ENCODE peak calls at places on chromosomes 6 and 20, in six cellular contexts. One of them, this sample, is unnamed.

GRCh38 chr20:55701467-55701866 is 303.9 kb downstream of the CBLN4 start:
- DNase-seq in CD8-positive, alpha-beta T cell: no peak
- DNase-seq in NB4: peak
- DNase-seq in foreskin fibroblast: no peak
- DNase-seq in lung: no peak
- DNase-seq in lower leg skin: no peak
- DNase-seq in this sample: no peak

GRCh38 chr6:80094017-80094416 is 12.5 kb upstream of the BCKDHB start:
- DNase-seq in CD8-positive, alpha-beta T cell: no peak
- DNase-seq in lung: no peak
- DNase-seq in foreskin fibroblast: peak
- DNase-seq in lower leg skin: no peak
- DNase-seq in NB4: peak
- DNase-seq in this sample: peak

GRCh38 chr20:23245553-23246128 is 105.0 kb upstream of the NXT1 start:
- DNase-seq in lung: peak
- DNase-seq in lower leg skin: peak
- DNase-seq in NB4: peak
- DNase-seq in CD8-positive, alpha-beta T cell: no peak
- DNase-seq in foreskin fibroblast: no peak
- DNase-seq in this sample: peak

GRCh38 chr6:32945106-32945761 is 4.4 kb upstream of the HLA-DMB start:
- DNase-seq in NB4: no peak
- DNase-seq in CD8-positive, alpha-beta T cell: no peak
- DNase-seq in lung: no peak
- DNase-seq in lower leg skin: no peak
- DNase-seq in foreskin fibroblast: no peak
- DNase-seq in this sample: peak

GRCh38 chr6:56927538-56928453 is 27.1 kb upstream of the BEND6 start:
- DNase-seq in CD8-positive, alpha-beta T cell: no peak
- DNase-seq in NB4: peak
- DNase-seq in lower leg skin: no peak
- DNase-seq in lung: no peak
- DNase-seq in foreskin fibroblast: no peak
- DNase-seq in this sample: no peak

GRCh38 chr6:162443101-162443500 is 284.5 kb downstream of the PRKN start:
- DNase-seq in CD8-positive, alpha-beta T cell: no peak
- DNase-seq in foreskin fibroblast: no peak
- DNase-seq in lung: no peak
- DNase-seq in lower leg skin: no peak
- DNase-seq in NB4: no peak
- DNase-seq in this sample: no peak

GRCh38 chr6:87074051-87074711 is 20.7 kb downstream of the CGA start:
- DNase-seq in lung: no peak
- DNase-seq in NB4: no peak
- DNase-seq in foreskin fibroblast: no peak
- DNase-seq in lower leg skin: no peak
- DNase-seq in CD8-positive, alpha-beta T cell: no peak
- DNase-seq in this sample: no peak

GRCh38 chr6:151494235-151494950 is 576 bp downstream of the CCDC170 start:
- DNase-seq in lower leg skin: peak
- DNase-seq in NB4: no peak
- DNase-seq in CD8-positive, alpha-beta T cell: no peak
- DNase-seq in lung: peak
- DNase-seq in foreskin fibroblast: peak
- DNase-seq in this sample: peak

GRCh38 chr6:44146685-44147084 is 11.9 kb upstream of the CAPN11 start:
- DNase-seq in lung: no peak
- DNase-seq in NB4: no peak
- DNase-seq in CD8-positive, alpha-beta T cell: no peak
- DNase-seq in lower leg skin: no peak
- DNase-seq in foreskin fibroblast: no peak
- DNase-seq in this sample: no peak

GRCh38 chr6:15507221-15507620 is 155.6 kb downstream of the DTNBP1 start:
- DNase-seq in lower leg skin: no peak
- DNase-seq in lung: no peak
- DNase-seq in CD8-positive, alpha-beta T cell: no peak
- DNase-seq in NB4: no peak
- DNase-seq in foreskin fibroblast: no peak
- DNase-seq in this sample: no peak

GRCh38 chr6:37809144-37809543 is 10.4 kb upstream of the ZFAND3 start:
- DNase-seq in lung: no peak
- DNase-seq in NB4: no peak
- DNase-seq in foreskin fibroblast: no peak
- DNase-seq in lower leg skin: peak
- DNase-seq in CD8-positive, alpha-beta T cell: no peak
- DNase-seq in this sample: no peak

GRCh38 chr6:163757506-163757905 is 343.0 kb downstream of the QKI start:
- DNase-seq in lung: no peak
- DNase-seq in CD8-positive, alpha-beta T cell: no peak
- DNase-seq in lower leg skin: peak
- DNase-seq in foreskin fibroblast: no peak
- DNase-seq in NB4: no peak
- DNase-seq in this sample: no peak

GRCh38 chr20:61442075-61442670 is 190.1 kb downstream of the CDH4 start:
- DNase-seq in CD8-positive, alpha-beta T cell: no peak
- DNase-seq in lower leg skin: no peak
- DNase-seq in foreskin fibroblast: no peak
- DNase-seq in lung: no peak
- DNase-seq in NB4: no peak
- DNase-seq in this sample: no peak

GRCh38 chr6:84441456-84441855 is 214.0 kb upstream of the CEP162 start:
- DNase-seq in NB4: no peak
- DNase-seq in lung: no peak
- DNase-seq in lower leg skin: no peak
- DNase-seq in CD8-positive, alpha-beta T cell: no peak
- DNase-seq in foreskin fibroblast: no peak
- DNase-seq in this sample: no peak

GRCh38 chr6:138231399-138231886 is 13.2 kb upstream of the PBOV1 start:
- DNase-seq in NB4: no peak
- DNase-seq in lower leg skin: no peak
- DNase-seq in CD8-positive, alpha-beta T cell: no peak
- DNase-seq in lung: no peak
- DNase-seq in foreskin fibroblast: no peak
- DNase-seq in this sample: no peak

GRCh38 chr6:30685157-30685976 is 1.1 kb downstream of the PPP1R18 start:
- DNase-seq in lower leg skin: no peak
- DNase-seq in CD8-positive, alpha-beta T cell: no peak
- DNase-seq in lung: no peak
- DNase-seq in NB4: peak
- DNase-seq in foreskin fibroblast: no peak
- DNase-seq in this sample: peak

GRCh38 chr6:87093651-87094050 is 1.3 kb downstream of the CGA start:
- DNase-seq in lung: no peak
- DNase-seq in CD8-positive, alpha-beta T cell: no peak
- DNase-seq in NB4: no peak
- DNase-seq in lower leg skin: no peak
- DNase-seq in foreskin fibroblast: no peak
- DNase-seq in this sample: no peak

GRCh38 chr6:7203939-7204338 is 96.2 kb downstream of the RREB1 start:
- DNase-seq in lung: no peak
- DNase-seq in CD8-positive, alpha-beta T cell: no peak
- DNase-seq in NB4: no peak
- DNase-seq in lower leg skin: no peak
- DNase-seq in foreskin fibroblast: no peak
- DNase-seq in this sample: no peak

DNA sequence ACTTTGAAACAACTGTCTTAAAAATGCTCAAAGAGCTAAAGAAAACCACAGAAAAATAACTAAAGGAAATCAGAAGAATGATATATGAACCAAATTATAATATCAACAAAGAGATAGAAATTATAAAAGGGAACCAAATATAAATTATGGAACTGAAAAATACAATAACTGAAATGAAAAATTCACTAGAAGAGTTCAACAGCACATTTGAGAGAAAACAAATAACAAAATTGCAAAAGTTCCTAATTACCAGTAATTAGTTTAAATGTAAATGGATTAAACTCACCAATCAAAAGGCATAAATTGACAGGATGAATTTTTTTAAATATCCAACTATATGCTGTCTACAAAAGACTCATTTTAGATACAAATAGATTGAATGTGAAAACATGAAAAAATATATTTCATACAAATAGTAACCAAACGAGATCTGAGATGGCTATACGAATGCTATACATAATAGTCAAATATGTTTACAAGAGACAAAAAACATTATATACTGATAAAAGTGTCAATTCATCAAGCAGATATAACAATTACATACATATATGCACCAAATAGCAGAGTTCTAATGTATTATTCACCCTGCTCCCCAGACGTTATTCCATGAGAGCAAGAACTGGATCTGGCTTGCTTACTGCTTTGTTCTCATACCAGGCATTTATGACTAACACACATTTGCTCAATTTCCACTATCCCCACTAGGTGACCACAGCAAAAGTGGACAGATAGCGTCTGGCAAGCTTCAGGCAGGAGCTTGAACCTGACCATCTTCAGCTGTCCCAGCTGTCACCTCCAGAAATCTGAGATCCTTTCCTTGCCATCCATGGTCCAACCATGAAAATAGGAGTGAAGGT is 72.4 kb upstream of the SIRPA start:
- DNase-seq in CD8-positive, alpha-beta T cell: no peak
- DNase-seq in lung: no peak
- DNase-seq in NB4: no peak
- DNase-seq in foreskin fibroblast: no peak
- DNase-seq in lower leg skin: no peak
- DNase-seq in this sample: no peak
- TF ChIP-seq CTCF in CD8-positive, alpha-beta T cell: no peak
- TF ChIP-seq CTCF in lung: no peak
- TF ChIP-seq CTCF in NB4: no peak
- TF ChIP-seq CTCF in foreskin fibroblast: no peak
- TF ChIP-seq CTCF in lower leg skin: no peak
- TF ChIP-seq CTCF in this sample: no peak

DNA sequence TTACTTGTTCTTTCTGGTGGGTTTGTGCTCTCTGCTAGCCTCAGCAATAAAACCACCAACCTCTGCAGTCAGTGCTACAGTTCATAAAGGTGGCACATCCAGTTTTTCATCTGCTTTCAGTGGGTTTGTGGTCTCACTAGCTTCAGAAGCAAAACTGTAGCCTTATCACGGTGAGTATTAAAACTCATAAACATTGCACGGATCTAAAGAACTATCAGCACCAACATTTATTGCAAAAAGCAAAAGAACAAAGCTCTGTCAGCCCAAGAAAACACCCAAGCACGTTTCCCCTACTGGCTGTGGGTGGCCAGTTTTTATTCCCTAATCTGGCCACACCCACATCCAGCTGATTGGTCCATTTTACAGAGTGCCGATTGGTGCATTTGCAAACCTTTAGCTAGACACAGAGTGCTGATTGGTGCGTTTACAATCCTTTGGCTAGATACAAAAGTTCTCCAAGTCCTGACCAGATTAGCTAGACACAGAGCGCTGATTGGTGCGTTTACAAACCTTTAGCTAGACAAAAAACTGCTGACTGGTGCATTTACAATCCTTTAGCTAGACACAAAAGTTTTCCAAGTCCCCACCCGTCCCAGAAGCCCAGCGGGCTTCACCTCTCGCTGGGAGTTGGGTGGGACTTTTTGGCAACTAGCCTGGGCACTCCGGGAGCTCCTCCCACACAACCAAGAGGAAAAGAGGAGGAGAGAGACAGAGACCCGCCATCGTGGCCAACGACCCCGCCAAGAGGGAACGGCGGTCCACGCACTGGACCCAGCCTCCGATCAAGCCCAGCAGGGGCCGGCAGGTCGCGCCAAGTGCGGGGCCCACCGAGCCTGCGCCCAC is 3.3 kb upstream of the TMEM14C start:
- DNase-seq in CD8-positive, alpha-beta T cell: no peak
- DNase-seq in lower leg skin: peak
- DNase-seq in lung: peak
- DNase-seq in foreskin fibroblast: no peak
- DNase-seq in NB4: peak
- DNase-seq in this sample: no peak
- H3K4me3 ChIP-seq in CD8-positive, alpha-beta T cell: peak
- H3K4me3 ChIP-seq in lower leg skin: peak
- H3K4me3 ChIP-seq in lung: peak
- H3K4me3 ChIP-seq in foreskin fibroblast: peak
- H3K4me3 ChIP-seq in NB4: peak
- H3K4me3 ChIP-seq in this sample: no peak

GRCh38 chr6:28587011-28587745 is 61.5 kb downstream of the GPX5 start:
- DNase-seq in CD8-positive, alpha-beta T cell: peak
- DNase-seq in NB4: no peak
- DNase-seq in lung: peak
- DNase-seq in lower leg skin: no peak
- DNase-seq in foreskin fibroblast: no peak
- DNase-seq in this sample: peak

GRCh38 chr6:28586273-28586672 is 60.6 kb downstream of the GPX5 start:
- DNase-seq in lower leg skin: no peak
- DNase-seq in lung: no peak
- DNase-seq in NB4: no peak
- DNase-seq in foreskin fibroblast: no peak
- DNase-seq in CD8-positive, alpha-beta T cell: no peak
- DNase-seq in this sample: no peak

GRCh38 chr6:28583463-28583862 is 57.8 kb downstream of the GPX5 start:
- DNase-seq in CD8-positive, alpha-beta T cell: no peak
- DNase-seq in lower leg skin: no peak
- DNase-seq in foreskin fibroblast: no peak
- DNase-seq in lung: no peak
- DNase-seq in NB4: no peak
- DNase-seq in this sample: no peak

GRCh38 chr6:28587746-28588075 is 62.0 kb downstream of the GPX5 start:
- DNase-seq in CD8-positive, alpha-beta T cell: no peak
- DNase-seq in lower leg skin: no peak
- DNase-seq in foreskin fibroblast: no peak
- DNase-seq in lung: no peak
- DNase-seq in NB4: no peak
- DNase-seq in this sample: no peak

GRCh38 chr6:28585335-28585734 is 59.7 kb downstream of the GPX5 start:
- DNase-seq in foreskin fibroblast: no peak
- DNase-seq in CD8-positive, alpha-beta T cell: no peak
- DNase-seq in NB4: peak
- DNase-seq in lung: no peak
- DNase-seq in lower leg skin: no peak
- DNase-seq in this sample: no peak
- TF ChIP-seq CTCF in foreskin fibroblast: no peak
- TF ChIP-seq CTCF in CD8-positive, alpha-beta T cell: no peak
- TF ChIP-seq CTCF in NB4: no peak
- TF ChIP-seq CTCF in lung: no peak
- TF ChIP-seq CTCF in lower leg skin: no peak
- TF ChIP-seq CTCF in this sample: no peak

DNA sequence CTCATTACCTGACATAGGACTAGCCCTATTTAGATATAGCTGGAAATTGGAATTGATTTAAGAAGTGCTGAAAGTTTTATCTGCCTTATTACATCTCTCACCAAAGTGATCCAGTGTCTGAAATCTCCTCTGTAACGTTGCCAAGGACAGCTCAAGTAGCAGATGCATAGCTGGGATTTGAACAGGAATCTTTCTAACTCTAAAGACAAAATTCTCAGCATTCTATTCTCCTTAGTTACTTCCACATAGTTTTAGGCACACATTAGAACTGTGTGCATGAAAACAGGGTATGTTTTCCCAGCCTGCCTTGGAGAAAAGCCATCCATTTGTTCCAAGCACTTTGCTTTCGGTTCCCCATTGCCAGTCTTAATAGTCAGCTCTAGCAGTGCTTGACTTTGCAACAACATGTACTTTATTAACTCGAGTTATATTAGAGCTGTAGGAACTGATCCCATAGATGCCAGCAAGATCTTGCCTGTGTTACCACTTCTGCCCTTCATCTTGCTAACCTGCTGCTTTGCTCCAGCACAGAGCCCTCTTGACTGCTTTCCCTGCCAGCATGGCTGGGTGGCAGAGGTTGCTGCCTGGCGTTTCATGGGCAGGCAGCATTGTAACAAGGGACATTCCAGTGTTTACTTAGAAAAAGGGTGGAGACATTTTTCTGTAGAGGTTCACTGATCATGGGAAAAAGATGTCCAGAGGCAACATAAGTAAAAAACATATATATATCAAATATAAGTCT is 56.1 kb upstream of the STMND1 start:
- DNase-seq in NB4: no peak
- DNase-seq in lower leg skin: no peak
- DNase-seq in foreskin fibroblast: peak
- DNase-seq in CD8-positive, alpha-beta T cell: no peak
- DNase-seq in lung: no peak
- DNase-seq in this sample: no peak
- H3K4me3 ChIP-seq in NB4: no peak
- H3K4me3 ChIP-seq in lower leg skin: no peak
- H3K4me3 ChIP-seq in foreskin fibroblast: no peak
- H3K4me3 ChIP-seq in CD8-positive, alpha-beta T cell: no peak
- H3K4me3 ChIP-seq in lung: no peak
- H3K4me3 ChIP-seq in this sample: no peak

This sample was measured in GM12865.